ENCODE peak calls at places on chromosomes 13 and 19, in ten cellular contexts. I is heart left ventricle, V is lower leg skin, B is neural progenitor cell, F is tibial artery, T is uterus, W is thyroid gland, K is heart right ventricle, A is fibroblast of lung, R is fibroblast of pulmonary artery. Q is an unnamed sample.

GRCh38 chr13:51534075-51534817 is 50.0 kb upstream of the WDFY2 start:
- DNase-seq in I (peak), V (no peak), B (no peak), F (no peak), T (no peak), W (no peak), K (peak), A (no peak), R (no peak), Q (no peak)

GRCh38 chr13:71515639-71516038 is 351.4 kb downstream of the DACH1 start:
- DNase-seq in I (no peak), V (no peak), B (no peak), F (no peak), T (no peak), W (no peak), K (no peak), A (no peak), R (no peak), Q (no peak)

GRCh38 chr13:107375701-107376350 is 807.9 kb upstream of the ARGLU1 start:
- DNase-seq in I (no peak), V (no peak), B (no peak), F (no peak), T (no peak), W (no peak), K (no peak), A (no peak), R (no peak), Q (no peak)

GRCh38 chr19:48967346-48968178 is 2.5 kb downstream of the FTL start:
- DNase-seq in I (peak), V (no peak), B (no peak), F (peak), T (no peak), W (peak), K (no peak), A (peak), R (peak), Q (peak)

GRCh38 chr13:99055286-99056073 is 77.6 kb upstream of the DOCK9 start:
- DNase-seq in I (no peak), V (no peak), B (peak), F (no peak), T (no peak), W (no peak), K (no peak), A (no peak), R (no peak), Q (no peak)

GRCh38 chr19:19821366-19822147 is at the start of gene ZNF506:
- DNase-seq in I (peak), V (peak), B (peak), F (peak), T (peak), W (peak), K (peak), A (peak), R (peak), Q (peak)

GRCh38 chr13:26497991-26498423 is 59.5 kb upstream of the WASF3 start:
- DNase-seq in I (no peak), V (no peak), B (no peak), F (no peak), T (no peak), W (no peak), K (no peak), A (peak), R (peak), Q (peak)

GRCh38 chr13:41017153-41017552 is 2.0 kb downstream of the ELF1 start:
- DNase-seq in I (no peak), V (no peak), B (no peak), F (no peak), T (no peak), W (peak), K (no peak), A (no peak), R (no peak), Q (no peak)

GRCh38 chr13:51803422-51804294 is at the start of gene DHRS12:
- DNase-seq in I (peak), V (peak), B (peak), F (peak), T (peak), W (peak), K (peak), A (peak), R (peak), Q (peak)

GRCh38 chr13:75480691-75481175 is 1.2 kb downstream of the TBC1D4 start:
- DNase-seq in I (peak), V (peak), B (peak), F (peak), T (peak), W (peak), K (peak), A (peak), R (peak), Q (peak)
- H3K4me3 ChIP-seq in I (peak), V (peak), B (peak), F (peak), T (peak), W (peak), K (peak), A (peak), R (peak), Q (peak)

DNA sequence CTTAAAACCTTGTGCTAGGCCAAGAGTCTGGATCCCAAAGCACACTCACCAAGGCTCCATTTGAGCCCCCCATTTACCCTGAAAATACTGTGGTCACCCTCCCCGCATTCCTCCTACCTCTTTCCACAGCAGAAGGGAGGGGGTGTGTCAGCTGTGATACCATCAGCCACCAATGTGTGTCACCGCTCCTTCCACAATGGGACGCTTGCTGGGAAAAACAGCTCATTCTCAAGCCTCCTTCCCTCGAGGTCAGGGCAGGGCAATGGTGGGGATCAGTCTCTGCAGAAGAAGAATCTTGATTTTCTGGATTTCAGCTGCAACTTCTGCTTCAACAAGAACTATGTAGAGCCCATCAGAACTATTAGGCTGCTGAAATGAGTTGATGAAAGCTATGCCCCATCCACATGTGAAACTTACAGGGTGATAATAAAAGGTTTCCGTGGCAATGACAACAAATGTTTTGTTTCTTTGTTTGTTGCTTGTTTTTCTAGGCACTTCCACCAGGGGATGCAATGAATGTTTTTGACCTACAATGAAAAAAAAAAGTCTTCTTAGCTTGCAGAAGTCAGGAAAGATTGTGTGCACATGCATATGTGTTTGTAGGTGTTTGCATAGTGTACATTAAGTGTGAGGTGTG is 26.4 kb upstream of the ZNF507 start:
- DNase-seq in I (no peak), V (no peak), B (peak), F (no peak), T (no peak), W (peak), K (no peak), A (no peak), R (peak), Q (peak)
- TF ChIP-seq CTCF in I (peak), V (no peak), B (peak), F (no peak), T (no peak), W (peak), K (peak), A (no peak), R (peak), Q (no peak)

DNA sequence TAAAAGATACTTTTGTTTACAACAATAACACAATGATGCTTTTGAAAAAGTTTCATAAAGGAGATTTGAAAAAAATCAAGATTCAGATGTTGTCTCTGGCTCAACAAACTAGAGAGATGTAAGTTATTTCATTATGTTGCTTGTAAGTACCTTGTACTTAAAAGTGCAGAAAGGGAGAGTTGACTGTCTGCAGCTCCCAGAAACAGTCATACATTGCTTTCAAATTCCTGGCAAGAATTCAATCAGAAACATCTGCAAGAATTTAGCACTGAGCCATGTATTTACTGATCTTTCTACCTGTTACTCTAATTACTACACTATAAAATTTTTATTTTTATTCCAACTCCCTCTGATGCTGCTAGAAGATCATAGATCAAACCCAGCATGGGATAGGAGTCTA is 1261.3 kb upstream of the SPRY2 start:
- DNase-seq in I (no peak), V (no peak), B (no peak), F (no peak), T (no peak), W (no peak), K (no peak), A (no peak), R (no peak), Q (no peak)
- H3K4me3 ChIP-seq in I (no peak), V (no peak), B (no peak), F (no peak), T (no peak), W (no peak), K (no peak), A (no peak), R (no peak), Q (no peak)

GRCh38 chr19:30085394-30085793 is 143.4 kb downstream of the URI1 start:
- DNase-seq in I (no peak), V (no peak), B (peak), F (no peak), T (no peak), W (peak), K (no peak), A (no peak), R (no peak), Q (no peak)
- TF ChIP-seq CTCF in I (no peak), V (no peak), B (peak), F (no peak), T (no peak), W (peak), K (no peak), A (no peak), R (no peak), Q (no peak)

GRCh38 chr19:45933759-45934158 is 19.2 kb upstream of the NANOS2 start:
- DNase-seq in I (no peak), V (no peak), B (no peak), F (no peak), T (no peak), W (no peak), K (no peak), A (no peak), R (no peak), Q (no peak)

GRCh38 chr19:45929247-45929646 is 14.7 kb upstream of the NANOS2 start:
- DNase-seq in I (no peak), V (no peak), B (no peak), F (no peak), T (no peak), W (no peak), K (no peak), A (no peak), R (no peak), Q (no peak)

GRCh38 chr19:45927565-45928261 is 13.1 kb upstream of the NANOS2 start:
- DNase-seq in I (peak), V (peak), B (peak), F (peak), T (peak), W (peak), K (peak), A (peak), R (peak), Q (peak)

GRCh38 chr19:45934551-45935230 is 20.1 kb upstream of the NANOS2 start:
- DNase-seq in I (no peak), V (no peak), B (no peak), F (no peak), T (no peak), W (no peak), K (no peak), A (no peak), R (no peak), Q (no peak)

GRCh38 chr19:45931055-45931454 is 16.5 kb upstream of the NANOS2 start:
- DNase-seq in I (no peak), V (no peak), B (no peak), F (no peak), T (no peak), W (no peak), K (no peak), A (no peak), R (no peak), Q (no peak)
- H3K4me3 ChIP-seq in I (no peak), V (no peak), B (no peak), F (no peak), T (no peak), W (no peak), K (no peak), A (no peak), R (no peak), Q (no peak)

DNA sequence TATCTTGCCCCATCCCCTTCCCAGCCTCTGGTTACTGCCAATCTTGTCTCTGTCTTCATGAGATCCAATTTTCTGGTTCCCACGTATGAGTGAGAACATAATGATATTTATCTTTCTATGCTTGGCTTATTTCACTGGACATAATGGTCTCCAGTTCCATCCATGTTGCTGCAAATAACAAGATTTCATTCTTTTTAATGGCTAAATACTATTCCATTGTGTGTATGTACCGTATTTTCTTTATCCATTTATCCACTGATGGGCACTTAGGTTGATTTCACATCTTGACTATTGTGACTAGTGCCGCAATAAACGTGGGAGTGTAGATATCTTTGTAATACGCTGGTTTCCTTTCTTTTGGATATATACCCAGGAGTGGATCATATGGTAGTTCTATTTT is 43.0 kb downstream of the CHST8 start:
- DNase-seq in I (no peak), V (no peak), B (no peak), F (no peak), T (no peak), W (no peak), K (no peak), A (no peak), R (no peak), Q (no peak)
- TF ChIP-seq CTCF in I (no peak), V (no peak), B (no peak), F (no peak), T (no peak), W (no peak), K (no peak), A (no peak), R (no peak), Q (no peak)

GRCh38 chr13:102847272-102848234 is 1.7 kb downstream of the ERCC5 start:
- DNase-seq in I (no peak), V (no peak), B (peak), F (no peak), T (no peak), W (no peak), K (no peak), A (peak), R (peak), Q (peak)
- H3K4me3 ChIP-seq in I (peak), V (no peak), B (peak), F (peak), T (peak), W (peak), K (peak), A (peak), R (peak), Q (peak)

GRCh38 chr13:87676254-87677042 is 5.3 kb downstream of the SLITRK5 start:
- DNase-seq in I (no peak), V (no peak), B (peak), F (no peak), T (no peak), W (peak), K (no peak), A (no peak), R (no peak), Q (no peak)

GRCh38 chr13:87678353-87678752 is 7.2 kb downstream of the SLITRK5 start:
- DNase-seq in I (no peak), V (no peak), B (no peak), F (no peak), T (no peak), W (peak), K (no peak), A (no peak), R (no peak), Q (no peak)

GRCh38 chr13:87677043-87677333 is 5.8 kb downstream of the SLITRK5 start:
- DNase-seq in I (no peak), V (peak), B (no peak), F (no peak), T (no peak), W (no peak), K (no peak), A (no peak), R (no peak), Q (no peak)

GRCh38 chr13:87677334-87678234 is 6.4 kb downstream of the SLITRK5 start:
- DNase-seq in I (no peak), V (peak), B (peak), F (no peak), T (no peak), W (peak), K (no peak), A (peak), R (no peak), Q (no peak)

GRCh38 chr13:87680298-87680697 is 9.1 kb downstream of the SLITRK5 start:
- DNase-seq in I (no peak), V (no peak), B (no peak), F (no peak), T (no peak), W (peak), K (no peak), A (peak), R (no peak), Q (no peak)
- TF ChIP-seq CTCF in I (no peak), V (no peak), B (peak), F (no peak), T (no peak), W (peak), K (no peak), A (no peak), R (no peak), Q (no peak)

GRCh38 chr13:113585828-113586355 is 1.3 kb downstream of the TFDP1 start:
- DNase-seq in I (no peak), V (peak), B (no peak), F (peak), T (no peak), W (no peak), K (no peak), A (no peak), R (no peak), Q (peak)
- H3K4me3 ChIP-seq in I (peak), V (no peak), B (peak), F (peak), T (no peak), W (peak), K (peak), A (peak), R (peak), Q (peak)

GRCh38 chr13:110114351-110114750 is 192.6 kb downstream of the COL4A1 start:
- DNase-seq in I (no peak), V (no peak), B (no peak), F (no peak), T (no peak), W (no peak), K (no peak), A (peak), R (no peak), Q (peak)

GRCh38 chr13:110113284-110113764 is 193.6 kb downstream of the COL4A1 start:
- DNase-seq in I (no peak), V (no peak), B (no peak), F (no peak), T (no peak), W (no peak), K (no peak), A (no peak), R (peak), Q (peak)

GRCh38 chr13:110119943-110120905 is 186.7 kb downstream of the COL4A1 start:
- DNase-seq in I (peak), V (no peak), B (no peak), F (no peak), T (no peak), W (no peak), K (no peak), A (no peak), R (no peak), Q (no peak)

GRCh38 chr13:110118106-110118505 is 188.9 kb downstream of the COL4A1 start:
- DNase-seq in I (no peak), V (peak), B (no peak), F (no peak), T (no peak), W (no peak), K (no peak), A (no peak), R (no peak), Q (no peak)

DNA sequence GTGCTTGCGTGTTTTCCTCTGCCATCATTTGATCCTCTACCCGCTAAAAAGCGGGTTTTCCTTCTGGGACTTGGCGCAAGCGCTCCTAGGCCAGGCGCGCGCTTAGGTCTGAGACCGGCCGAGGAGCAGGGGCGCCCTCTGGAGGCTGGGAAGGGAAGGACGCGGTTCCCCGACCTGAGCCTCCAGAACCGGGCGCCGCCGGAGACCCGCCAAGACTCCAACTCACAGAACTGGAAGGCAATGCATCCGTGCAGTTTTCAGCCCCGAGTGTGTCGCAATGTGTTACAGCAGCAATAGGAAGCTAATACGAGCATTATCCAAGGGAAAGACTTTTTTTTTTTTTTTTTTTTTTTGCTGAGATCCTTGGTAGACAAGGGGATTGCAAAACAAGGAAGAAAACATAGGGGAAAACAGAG is 190.9 kb downstream of the COL4A1 start:
- DNase-seq in I (peak), V (peak), B (peak), F (no peak), T (peak), W (peak), K (no peak), A (peak), R (peak), Q (peak)
- TF ChIP-seq CTCF in I (peak), V (peak), B (peak), F (peak), T (peak), W (peak), K (peak), A (peak), R (peak), Q (peak)